ENCODE peak calls at places on chromosomes 13 and 19, in eight cellular contexts. W is endodermal cell, P is suprapubic skin, R is GM23338, B is astrocyte of the spinal cord, G is SK-N-SH, L is transverse colon, I is upper lobe of right lung. H is an unnamed sample.

GRCh38 chr13:46160474-46161066 is 21.4 kb downstream of the LCP1 start:
- DNase-seq in P (no peak), I (no peak), L (no peak), G (peak), B (peak), R (peak), W (peak), H (no peak)

GRCh38 chr13:28357846-28358496 is 137.0 kb downstream of the FLT1 start:
- DNase-seq in P (no peak), B (no peak), R (no peak), L (no peak), I (no peak), G (no peak), W (no peak), H (no peak)

GRCh38 chr19:45972944-45973525 is 630 bp downstream of the NOVA2 start:
- DNase-seq in P (no peak), G (no peak), B (no peak), R (no peak), W (no peak), I (no peak), L (no peak), H (no peak)

GRCh38 chr13:110680852-110681251 is 25.1 kb downstream of the CARS2 start:
- DNase-seq in B (no peak), R (peak), G (peak), I (no peak), W (peak), L (no peak), P (no peak), H (no peak)

GRCh38 chr13:27635256-27635655 is 13.6 kb downstream of the POLR1D start:
- DNase-seq in B (no peak), P (no peak), L (no peak), G (no peak), R (no peak), W (no peak), I (no peak), H (no peak)

GRCh38 chr13:88000239-88000638 is 329.1 kb downstream of the SLITRK5 start:
- DNase-seq in W (peak), G (no peak), L (no peak), I (no peak), B (no peak), R (no peak), P (no peak), H (no peak)

GRCh38 chr13:76016799-76017198 is 380.7 kb downstream of the LMO7 start:
- DNase-seq in W (peak), B (peak), I (peak), L (peak), R (peak), P (no peak), G (peak), H (no peak)

GRCh38 chr19:4089400-4089908 is 22.8 kb upstream of the ZBTB7A start:
- DNase-seq in G (no peak), W (no peak), L (peak), B (no peak), R (peak), I (peak), P (no peak), H (no peak)

GRCh38 chr19:23817519-23817918 is 58.8 kb upstream of the ZNF681 start:
- DNase-seq in I (no peak), B (no peak), P (no peak), R (peak), W (peak), L (peak), G (peak), H (no peak)

GRCh38 chr19:46076951-46077814 is 36.4 kb upstream of the IGFL4 start:
- DNase-seq in B (peak), R (peak), G (peak), P (no peak), W (peak), I (no peak), L (peak), H (no peak)

GRCh38 chr19:56689198-56689597 is 17.6 kb upstream of the ZNF835 start:
- DNase-seq in P (no peak), I (no peak), R (no peak), W (no peak), L (no peak), B (no peak), G (no peak), H (no peak)

GRCh38 chr13:51444922-51445321 is 7.9 kb downstream of the INTS6 start:
- DNase-seq in L (no peak), R (peak), W (no peak), I (no peak), P (no peak), G (peak), B (peak), H (no peak)

GRCh38 chr19:23872282-23872919 is 42.3 kb upstream of the ZNF726 start:
- DNase-seq in L (no peak), I (no peak), B (no peak), P (no peak), G (no peak), W (no peak), R (no peak), H (no peak)

GRCh38 chr13:111912991-111913781 is 153.8 kb upstream of the SOX1 start:
- DNase-seq in I (peak), R (no peak), G (no peak), L (no peak), P (peak), W (peak), B (no peak), H (no peak)

GRCh38 chr13:80979035-80979641 is 638.2 kb upstream of the SPRY2 start:
- DNase-seq in B (peak), I (no peak), W (peak), G (peak), L (peak), P (no peak), R (peak), H (no peak)

GRCh38 chr13:23510979-23511735 is 59.1 kb upstream of the TNFRSF19 start:
- DNase-seq in L (no peak), R (peak), W (peak), G (no peak), P (no peak), B (peak), I (no peak), H (no peak)

GRCh38 chr13:23514076-23514475 is 56.1 kb upstream of the TNFRSF19 start:
- DNase-seq in I (no peak), B (no peak), W (no peak), L (no peak), P (no peak), R (no peak), G (no peak), H (no peak)

GRCh38 chr13:23512762-23513395 is 57.3 kb upstream of the TNFRSF19 start:
- DNase-seq in B (no peak), P (no peak), R (peak), L (no peak), W (no peak), I (no peak), G (no peak), H (no peak)

GRCh38 chr13:23515116-23515515 is 55.1 kb upstream of the TNFRSF19 start:
- DNase-seq in G (no peak), I (no peak), B (no peak), P (no peak), W (no peak), R (no peak), L (no peak), H (no peak)

GRCh38 chr13:23513460-23513859 is 56.8 kb upstream of the TNFRSF19 start:
- DNase-seq in B (no peak), W (no peak), L (no peak), G (no peak), P (no peak), R (no peak), I (no peak), H (no peak)
- H3K4me3 ChIP-seq in B (no peak), W (no peak), L (no peak), G (no peak), P (no peak), R (no peak), I (no peak), H (no peak)

GRCh38 chr19:42271045-42271419 is 2.0 kb downstream of the CIC start:
- DNase-seq in I (no peak), W (no peak), R (no peak), B (no peak), L (no peak), P (no peak), G (no peak), H (no peak)

GRCh38 chr19:42268704-42269517 is at the start of gene CIC:
- DNase-seq in W (peak), B (peak), L (peak), G (peak), R (peak), I (peak), P (peak), H (peak)

GRCh38 chr19:42270346-42271044 is 1.4 kb downstream of the CIC start:
- DNase-seq in R (no peak), B (peak), W (no peak), P (peak), I (peak), L (peak), G (peak), H (peak)

GRCh38 chr19:42268142-42268703 is 829 bp upstream of the CIC start:
- DNase-seq in L (peak), B (peak), P (peak), G (peak), R (peak), I (peak), W (peak), H (peak)

DNA sequence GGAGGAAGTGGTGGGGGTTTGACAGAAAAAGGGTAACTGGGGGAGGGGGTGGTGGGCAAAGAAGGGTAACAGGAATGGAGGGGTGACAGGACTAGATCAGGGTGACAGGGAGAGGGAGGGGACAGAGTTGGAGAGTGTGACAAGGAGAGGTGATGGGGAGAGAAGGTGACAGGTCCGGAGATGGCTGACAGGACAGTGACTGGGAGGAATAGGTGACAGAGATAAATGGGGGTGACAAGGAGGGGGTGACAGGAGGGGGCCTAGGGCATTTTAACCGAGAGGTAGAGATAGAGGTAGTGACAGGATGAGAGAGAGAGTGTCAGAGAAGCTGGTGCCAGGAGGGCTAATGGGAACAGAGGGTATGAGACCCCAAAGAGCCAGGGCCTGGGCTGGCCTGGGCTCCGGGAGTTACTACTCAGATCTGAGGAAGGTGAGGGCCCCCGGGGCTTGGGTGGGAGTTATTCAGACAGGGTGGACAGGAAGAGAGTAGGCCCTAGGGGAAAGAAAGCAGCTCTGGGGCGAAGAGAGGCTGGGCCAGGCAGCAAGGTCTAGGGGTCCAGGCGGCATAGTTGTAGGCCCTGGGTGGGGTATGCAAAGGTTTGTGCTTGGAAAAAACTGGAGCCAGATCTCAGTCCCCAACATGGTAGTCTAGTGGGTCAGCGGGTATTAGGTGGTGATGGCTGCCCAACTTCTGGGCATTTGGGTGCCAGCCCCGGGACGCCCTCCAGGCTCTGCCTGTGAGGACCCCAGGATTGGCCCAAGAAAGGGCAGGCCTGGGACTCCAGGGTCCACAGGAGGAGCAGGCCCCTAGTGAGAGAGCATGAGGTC is 680 bp downstream of the CIC start:
- DNase-seq in L (no peak), R (no peak), B (no peak), P (peak), I (peak), W (no peak), G (no peak), H (no peak)
- H3K4me3 ChIP-seq in L (peak), R (peak), B (peak), P (peak), I (peak), W (peak), G (peak), H (peak)

GRCh38 chr19:39826311-39826945 is 7.5 kb downstream of the DYRK1B start:
- DNase-seq in W (no peak), P (no peak), B (no peak), G (no peak), R (no peak), L (no peak), I (no peak), H (no peak)

GRCh38 chr19:39824143-39825092 is 9.5 kb downstream of the DYRK1B start:
- DNase-seq in W (peak), P (peak), L (peak), I (peak), R (peak), B (peak), G (peak), H (peak)

GRCh38 chr19:39825093-39825463 is 8.9 kb downstream of the DYRK1B start:
- DNase-seq in B (no peak), G (no peak), R (no peak), P (peak), L (no peak), W (no peak), I (no peak), H (no peak)

GRCh38 chr19:39825531-39826076 is 8.4 kb downstream of the DYRK1B start:
- DNase-seq in B (no peak), I (peak), R (no peak), G (no peak), L (no peak), P (peak), W (no peak), H (no peak)

DNA sequence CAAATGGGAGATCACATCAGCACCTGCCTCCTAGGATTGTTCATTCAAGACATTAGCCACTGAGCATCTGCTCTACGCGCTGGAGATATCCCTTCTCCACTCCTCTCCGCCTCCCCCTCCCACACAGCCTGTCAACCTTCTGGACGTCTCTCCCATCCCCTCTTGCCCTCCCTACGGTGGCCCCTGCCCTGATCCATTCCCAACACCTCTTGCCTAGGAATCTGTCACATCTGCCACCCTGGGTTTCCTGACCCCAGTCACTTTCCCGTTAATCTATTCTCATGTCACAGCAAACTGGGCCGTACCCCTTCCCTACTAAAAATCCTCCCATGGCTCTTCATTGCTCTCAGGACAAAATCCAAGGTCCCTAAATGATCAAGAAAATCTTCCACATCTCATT is 10.3 kb downstream of the DYRK1B start:
- DNase-seq in B (no peak), W (no peak), P (peak), L (no peak), G (peak), I (no peak), R (peak), H (no peak)
- H3K4me3 ChIP-seq in B (peak), W (peak), P (peak), L (peak), G (peak), I (peak), R (peak), H (peak)

GRCh38 chr19:48795855-48796142 is 15.0 kb downstream of the BCAT2 start:
- DNase-seq in P (no peak), L (peak), R (no peak), B (no peak), G (no peak), W (no peak), I (no peak), H (peak)
- H3K4me3 ChIP-seq in P (no peak), L (no peak), R (no peak), B (no peak), G (no peak), W (no peak), I (no peak), H (no peak)

DNA sequence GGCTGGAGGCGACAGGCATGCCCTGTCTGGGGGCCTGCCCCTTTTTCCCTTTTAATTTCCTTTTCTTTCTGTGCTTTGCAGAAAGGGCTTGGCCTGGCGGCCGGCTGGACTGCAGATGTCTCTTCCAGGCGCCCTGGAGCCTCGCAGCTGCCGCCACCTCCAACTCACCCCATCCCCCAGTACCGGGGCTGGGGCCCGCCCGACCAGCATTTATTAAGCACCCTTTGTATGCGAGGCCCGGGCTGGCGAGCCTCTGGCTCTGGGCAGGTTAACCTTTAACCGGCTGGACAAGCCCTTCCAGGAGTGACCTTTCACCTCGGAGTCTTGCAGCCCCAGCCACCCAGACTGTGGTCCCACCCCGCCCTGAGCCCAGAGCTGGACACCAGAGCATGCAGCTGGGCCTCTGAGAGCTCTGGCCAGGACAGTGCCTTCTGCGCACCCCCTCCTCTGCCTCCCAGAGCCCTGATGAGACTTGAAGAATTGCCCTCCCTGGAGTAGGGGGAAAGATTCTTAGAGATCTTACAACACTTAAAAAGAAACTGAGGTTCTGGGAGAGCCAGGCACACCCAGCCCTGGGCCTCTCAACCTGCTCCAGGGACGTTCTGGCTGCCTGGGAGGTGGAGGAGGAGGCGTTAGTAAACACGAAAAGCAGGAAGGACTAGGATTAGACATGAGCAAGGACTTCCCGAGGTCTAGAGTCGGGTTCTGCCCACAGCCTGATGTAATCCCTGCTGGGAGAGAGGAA is 1.1 kb upstream of the NR2F6 start:
- DNase-seq in W (no peak), I (peak), L (peak), G (peak), P (no peak), B (peak), R (peak), H (peak)
- H3K4me3 ChIP-seq in W (peak), I (peak), L (peak), G (peak), P (peak), B (no peak), R (peak), H (no peak)

GRCh38 chr19:41551711-41552110 is 24.3 kb upstream of the CEACAM21 start:
- DNase-seq in L (no peak), R (no peak), W (no peak), P (no peak), G (no peak), I (no peak), B (no peak), H (no peak)
- H3K4me3 ChIP-seq in L (no peak), R (no peak), W (no peak), P (no peak), G (no peak), I (peak), B (no peak), H (peak)

GRCh38 chr19:13033244-13033643 is 38.0 kb downstream of the NFIX start:
- DNase-seq in R (no peak), L (no peak), G (no peak), I (no peak), P (no peak), B (no peak), W (no peak), H (peak)

GRCh38 chr19:13033819-13034611 is 38.7 kb downstream of the NFIX start:
- DNase-seq in W (peak), L (peak), P (no peak), R (peak), I (peak), G (peak), B (peak), H (peak)

GRCh38 chr19:13029893-13030292 is 34.6 kb downstream of the NFIX start:
- DNase-seq in W (peak), B (no peak), P (no peak), I (no peak), G (no peak), L (peak), R (peak), H (peak)

GRCh38 chr19:13032837-13033236 is 37.6 kb downstream of the NFIX start:
- DNase-seq in I (no peak), R (no peak), L (no peak), W (no peak), B (no peak), G (no peak), P (no peak), H (no peak)

GRCh38 chr19:13031917-13032623 is 36.8 kb downstream of the NFIX start:
- DNase-seq in G (no peak), I (no peak), R (no peak), W (no peak), P (no peak), L (no peak), B (peak), H (peak)
- H3K4me3 ChIP-seq in G (no peak), I (no peak), R (no peak), W (no peak), P (peak), L (no peak), B (no peak), H (no peak)